ENCODE peak calls at places on chromosomes 6 and 20, in six cellular contexts. L is HepG2, D is A549, C is endothelial cell of umbilical vein, I is GM12878, P is K562. K is an unnamed sample.

GRCh38 chr6:136969930-136970329 is 47.8 kb downstream of the SLC35D3 start:
- DNase-seq in L (no peak), P (no peak), I (no peak), C (no peak), D (no peak), K (peak; percentile 68)

GRCh38 chr6:157226761-157227160 is 96.6 kb downstream of the TMEM242 start:
- DNase-seq in L (no peak), P (peak; percentile 78), I (no peak), C (no peak), D (no peak), K (peak; percentile 22)

GRCh38 chr6:36123270-36124139 is 6.8 kb upstream of the MAPK13 start:
- DNase-seq in P (peak; percentile 95), L (peak; percentile 83), I (no peak), C (peak; percentile 66), D (peak; percentile 73), K (peak; percentile 86)

GRCh38 chr6:158625881-158626305 is 18.6 kb downstream of the DYNLT1 start:
- DNase-seq in P (no peak), L (no peak), I (no peak), C (no peak), D (no peak), K (no peak)

GRCh38 chr20:2822073-2822472 is 5.9 kb downstream of the TMEM239 start:
- DNase-seq in P (peak; percentile 68), C (no peak), I (no peak), L (no peak), D (no peak), K (peak; percentile 73)

GRCh38 chr20:36861875-36862801 is 13.8 kb upstream of the TLDC2 start:
- DNase-seq in I (no peak), C (peak; percentile 44), L (peak; percentile 87), P (peak; percentile 87), D (peak; percentile 91), K (no peak)

GRCh38 chr6:12845224-12846004 is 128.8 kb downstream of the PHACTR1 start:
- DNase-seq in P (no peak), I (no peak), L (no peak), C (no peak), D (no peak), K (no peak)

GRCh38 chr20:49846206-49846807 is 33.7 kb downstream of the SLC9A8 start:
- DNase-seq in P (peak; percentile 76), D (peak; percentile 72), L (peak; percentile 73), I (no peak), C (peak; percentile 48), K (peak; percentile 80)

GRCh38 chr6:126153661-126154060 is 167.3 kb downstream of the TRMT11 start:
- DNase-seq in D (no peak), P (no peak), C (no peak), I (no peak), L (no peak), K (no peak)

GRCh38 chr6:113859349-113860164 is 2.4 kb downstream of the MARCKS start:
- DNase-seq in I (no peak), L (no peak), D (peak; percentile 33), P (no peak), C (peak; percentile 28), K (no peak)

GRCh38 chr6:21305827-21306469 is 287.6 kb upstream of the SOX4 start:
- DNase-seq in D (peak; percentile 8), I (no peak), L (peak; percentile 70), P (no peak), C (no peak), K (peak; percentile 78)

GRCh38 chr6:34459899-34460593 is 5.8 kb upstream of the PACSIN1 start:
- DNase-seq in D (peak; percentile 62), P (peak; percentile 82), C (peak; percentile 60), I (peak; percentile 24), L (peak; percentile 59), K (peak; percentile 81)

GRCh38 chr6:116229287-116229913 is 24.5 kb downstream of the TSPYL4 start:
- DNase-seq in L (no peak), P (peak; percentile 54), C (peak; percentile 58), D (peak; percentile 40), I (no peak), K (no peak)

GRCh38 chr20:34874094-34874654 is 1.5 kb upstream of the GGT7 start:
- DNase-seq in C (peak; percentile 90), L (peak; percentile 90), P (peak; percentile 88), D (peak; percentile 90), I (peak; percentile 50), K (peak; percentile 88)

GRCh38 chr20:38268115-38268514 is 7.6 kb upstream of the KIAA1755 start:
- DNase-seq in P (no peak), I (no peak), C (no peak), D (no peak), L (no peak), K (no peak)

GRCh38 chr6:123016431-123017110 is 20.5 kb downstream of the CLVS2 start:
- DNase-seq in D (no peak), P (no peak), I (no peak), L (no peak), C (no peak), K (no peak)

GRCh38 chr6:44508646-44509045 is 121.1 kb downstream of the CDC5L start:
- DNase-seq in C (no peak), L (no peak), I (no peak), P (no peak), D (no peak), K (no peak)

GRCh38 chr6:157984686-157985225 is 3.1 kb downstream of the SYNJ2 start:
- DNase-seq in C (no peak), D (no peak), I (no peak), P (no peak), L (no peak), K (peak; percentile 89)

GRCh38 chr6:84897874-84898635 is 133.7 kb upstream of the TBX18 start:
- DNase-seq in L (no peak), P (no peak), D (peak; percentile 78), C (peak; percentile 87), I (no peak), K (no peak)

GRCh38 chr6:132937466-132937906 is 123.1 kb downstream of the RPS12 start:
- DNase-seq in C (peak; percentile 56), D (peak; percentile 46), P (peak; percentile 54), I (no peak), L (peak; percentile 62), K (peak; percentile 52)

GRCh38 chr20:56808119-56808725 is 179.1 kb downstream of the TFAP2C start:
- DNase-seq in L (no peak), I (no peak), D (no peak), P (no peak), C (no peak), K (no peak)

GRCh38 chr20:35277531-35278395 is at the start of gene MMP24OS:
- DNase-seq in D (peak; percentile 89), I (peak; percentile 64), L (no peak), C (peak; percentile 77), P (peak; percentile 90), K (peak; percentile 97)

GRCh38 chr20:53205046-53205445 is 232.9 kb downstream of the TSHZ2 start:
- DNase-seq in D (no peak), I (no peak), C (no peak), L (no peak), P (no peak), K (no peak)

GRCh38 chr20:43731927-43732326 is 5.1 kb upstream of the GTSF1L start:
- DNase-seq in I (no peak), D (no peak), P (no peak), L (no peak), C (no peak), K (no peak)

GRCh38 chr6:45677381-45677992 is 299.8 kb upstream of the SUPT3H start:
- DNase-seq in D (no peak), C (peak; percentile 90), P (no peak), I (peak; percentile 30), L (no peak), K (peak; percentile 87)

GRCh38 chr6:148175511-148176188 is 167.0 kb upstream of the SASH1 start:
- DNase-seq in L (no peak), I (no peak), D (no peak), C (no peak), P (no peak), K (no peak)
- TF ChIP-seq MYC in L (no peak), I (no peak), D (no peak), C (no peak), P (no peak), K (no peak)

DNA sequence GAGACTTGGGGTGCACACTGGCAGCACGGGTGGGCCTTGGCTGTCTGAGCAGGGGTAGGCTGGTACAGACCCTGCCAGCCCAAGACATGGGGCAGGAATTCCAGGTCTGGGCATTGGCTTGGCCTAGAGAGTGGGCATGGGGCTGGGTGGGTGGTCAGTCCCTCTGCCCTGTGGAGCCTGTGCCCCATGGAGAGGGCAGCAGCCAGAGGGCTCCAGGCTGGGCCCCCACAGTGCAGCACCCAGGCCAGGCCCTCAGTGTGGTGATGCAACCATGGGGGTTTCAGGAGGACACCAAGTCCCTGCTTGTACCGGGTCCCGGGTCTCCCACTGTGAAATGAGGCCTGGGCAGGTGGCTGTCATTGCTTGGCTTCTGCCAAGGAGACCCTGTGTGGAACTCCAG is 77.5 kb downstream of the DACT2 start:
- DNase-seq in C (no peak), D (no peak), P (no peak), I (no peak), L (no peak), K (no peak)
- H3K4me3 ChIP-seq in C (no peak overlapping the region), D (no peak overlapping the region), P (no peak overlapping the region), I (no peak overlapping the region), L (no peak overlapping the region), K (no peak overlapping the region)

DNA sequence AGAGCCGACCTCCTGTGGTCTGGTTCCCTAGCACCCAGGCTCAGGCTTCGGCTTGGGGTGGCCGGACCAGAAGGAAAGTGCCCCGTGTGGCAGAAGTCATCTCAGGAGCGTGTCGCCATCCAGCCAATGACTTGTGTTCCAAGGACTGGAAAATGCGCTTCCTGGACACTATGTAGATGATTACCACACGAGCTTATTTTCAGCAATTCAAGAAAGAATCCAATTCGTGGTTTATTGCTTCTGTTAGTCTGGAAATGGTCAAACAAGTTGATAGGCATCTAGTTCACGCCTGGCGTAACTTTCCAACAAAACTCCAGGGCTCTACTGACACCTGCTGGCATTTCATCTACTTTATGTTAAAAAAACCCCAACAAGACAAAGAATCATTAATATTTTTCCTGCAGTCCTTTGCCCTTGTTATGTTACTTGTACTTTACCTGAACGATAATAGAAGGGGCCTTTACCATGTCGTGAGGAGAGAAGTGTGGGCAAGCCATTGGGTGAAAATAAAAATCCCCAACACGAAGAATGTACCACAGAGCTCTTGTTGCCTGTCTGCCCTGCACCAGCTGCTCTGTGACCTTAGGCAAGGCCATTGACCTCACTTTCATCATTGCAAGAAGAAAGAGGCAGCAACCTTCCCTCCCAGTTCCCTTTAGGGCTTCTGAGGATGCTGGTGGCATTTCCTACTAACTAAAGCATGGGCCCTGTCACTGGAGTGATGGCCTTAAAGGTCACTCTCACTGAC is 154.7 kb upstream of the LAMP5 start:
- DNase-seq in D (peak; percentile 77), L (peak; percentile 67), C (peak; percentile 82), I (no peak), P (peak; percentile 41), K (peak; percentile 53)
- TF ChIP-seq CTCF in D (peak; percentile 99), L (peak; percentile 83), C (peak; percentile 31), I (peak; percentile 12), P (peak; percentile 29), K (peak; percentile 16)

DNA sequence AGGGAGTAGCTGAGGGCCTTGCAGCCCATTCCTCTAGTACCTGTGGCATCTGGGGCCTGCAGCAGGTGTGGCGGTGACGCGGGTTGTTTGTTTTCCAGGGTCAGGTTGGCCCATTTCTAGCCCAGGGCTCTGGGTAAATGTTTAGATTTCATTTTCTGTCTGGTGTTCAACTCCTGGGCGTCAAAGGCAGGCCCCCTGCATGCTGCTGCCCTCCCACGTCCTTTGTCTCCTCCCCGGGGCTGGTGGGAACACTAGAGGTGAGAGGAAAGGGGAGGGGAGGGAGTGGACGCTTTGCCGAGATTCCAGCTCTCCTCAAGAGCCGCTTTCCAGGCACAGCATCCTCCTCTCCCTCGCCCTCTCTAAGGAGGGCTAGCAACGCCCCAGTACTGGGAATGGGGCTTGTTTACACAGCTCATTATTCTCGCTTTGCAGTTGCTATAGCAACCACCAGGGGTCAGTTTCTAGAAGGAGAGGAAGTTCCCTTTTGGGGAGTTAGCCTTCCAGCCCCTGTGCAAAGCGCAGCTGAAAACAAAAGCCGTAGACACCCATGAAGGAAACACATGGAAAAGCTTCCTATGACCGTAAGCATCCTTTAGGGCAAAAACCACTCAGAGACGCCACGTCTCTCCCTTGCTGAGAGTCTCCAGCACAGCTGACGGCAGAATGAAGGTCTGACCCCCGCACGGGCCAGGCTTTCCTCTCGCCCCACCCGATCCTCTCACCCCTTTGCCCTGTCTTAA is 170.6 kb downstream of the LY86 start:
- DNase-seq in D (peak; percentile 21), C (peak; percentile 64), I (peak; percentile 13), L (peak; percentile 40), P (peak; percentile 84), K (peak; percentile 87)
- TF ChIP-seq MYC in D (no peak), C (no peak), I (no peak), L (no peak), P (peak; percentile 12), K (no peak)